ENCODE peak calls at places on chromosomes 2 and 18, in nine cellular contexts. Y, Q, P, M, A, E, H, X and B are unnamed samples.

GRCh38 chr2:59301466-59302402 is 1060.6 kb upstream of the FANCL start:
- DNase-seq in Q (no peak), E (no peak), M (peak), Y (peak), X (peak), P (peak), A (no peak), H (no peak), B (peak)

GRCh38 chr2:2018713-2019410 is 274.5 kb upstream of the PXDN start:
- DNase-seq in E (no peak), M (no peak), P (no peak), Y (no peak), Q (no peak), A (no peak), H (no peak), X (no peak), B (no peak)

GRCh38 chr2:20374919-20375318 is 24.3 kb upstream of the PUM2 start:
- DNase-seq in A (no peak), M (no peak), Y (peak), E (no peak), P (no peak), X (no peak), Q (no peak), H (no peak), B (no peak)

GRCh38 chr2:214076527-214076926 is 334.3 kb upstream of the VWC2L start:
- DNase-seq in X (peak), A (no peak), Y (no peak), H (no peak), E (no peak), P (peak), M (no peak), Q (no peak), B (no peak)

GRCh38 chr2:163778045-163778753 is 42.4 kb upstream of the FIGN start:
- DNase-seq in H (no peak), Q (no peak), E (peak), A (no peak), P (peak), X (no peak), M (peak), Y (no peak), B (no peak)

GRCh38 chr2:144801766-144802165 is 281.8 kb upstream of the ZEB2 start:
- DNase-seq in H (no peak), A (no peak), Q (no peak), P (peak), X (peak), E (peak), Y (peak), M (peak), B (no peak)

GRCh38 chr2:239192456-239192855 is 208.4 kb downstream of the HDAC4 start:
- DNase-seq in M (no peak), Q (no peak), X (no peak), A (no peak), E (no peak), Y (no peak), H (peak), P (no peak), B (no peak)

GRCh38 chr2:121075006-121075545 is 209.9 kb downstream of the TFCP2L1 start:
- DNase-seq in Q (no peak), Y (peak), A (peak), P (peak), X (peak), M (peak), H (peak), E (peak), B (peak)

GRCh38 chr2:186592137-186592875 is 2.5 kb downstream of the ITGAV start:
- DNase-seq in H (no peak), Y (no peak), P (no peak), X (peak), E (no peak), Q (no peak), M (no peak), A (no peak), B (no peak)

GRCh38 chr2:30756051-30756719 is 51.1 kb downstream of the CAPN13 start:
- DNase-seq in H (peak), Q (no peak), Y (peak), X (peak), A (no peak), P (no peak), E (no peak), M (no peak), B (no peak)

GRCh38 chr2:199692489-199692888 is 158.5 kb downstream of the FTCDNL1 start:
- DNase-seq in M (no peak), Q (no peak), A (no peak), E (no peak), P (no peak), H (no peak), Y (peak), X (no peak), B (no peak)

GRCh38 chr2:112181571-112182290 is 43.5 kb downstream of the FBLN7 start:
- DNase-seq in Q (peak), A (peak), M (no peak), P (no peak), X (no peak), E (no peak), H (no peak), Y (peak), B (no peak)

GRCh38 chr18:24631238-24632025 is 171.0 kb downstream of the HRH4 start:
- DNase-seq in Q (no peak), E (no peak), M (no peak), Y (no peak), H (peak), A (no peak), X (no peak), P (peak), B (no peak)

GRCh38 chr2:12032421-12032820 is 286.0 kb downstream of the LPIN1 start:
- DNase-seq in A (no peak), P (no peak), X (no peak), Q (no peak), H (no peak), Y (no peak), E (no peak), M (no peak), B (no peak)

GRCh38 chr2:127371037-127371436 is 16.7 kb downstream of the MAP3K2 start:
- DNase-seq in A (no peak), E (no peak), H (no peak), P (no peak), Y (no peak), X (no peak), M (no peak), Q (no peak), B (no peak)

GRCh38 chr2:166610180-166610919 is 116.3 kb upstream of the SCN7A start:
- DNase-seq in X (peak), P (no peak), Y (peak), E (no peak), M (no peak), A (peak), H (peak), Q (no peak), B (no peak)

GRCh38 chr2:43347751-43348150 is 121.3 kb upstream of the ZFP36L2 start:
- DNase-seq in Y (peak), H (no peak), M (no peak), A (no peak), Q (no peak), X (no peak), E (no peak), P (no peak), B (no peak)

GRCh38 chr2:2331905-2332280 is 818 bp upstream of the MYT1L start:
- DNase-seq in Y (peak), H (peak), E (no peak), A (no peak), P (no peak), X (no peak), M (no peak), Q (no peak), B (no peak)

GRCh38 chr2:234954551-234954992 is 2.8 kb downstream of the SH3BP4 start:
- DNase-seq in Q (no peak), E (no peak), H (no peak), M (no peak), Y (peak), X (peak), P (no peak), A (no peak), B (no peak)

GRCh38 chr2:223538920-223539440 is 63.2 kb downstream of the SCG2 start:
- DNase-seq in M (no peak), P (no peak), Q (no peak), E (no peak), H (peak), A (no peak), X (peak), Y (peak), B (no peak)

GRCh38 chr18:48136544-48137353 is 206.3 kb upstream of the SMAD2 start:
- DNase-seq in M (peak), X (peak), H (peak), A (no peak), Y (no peak), E (no peak), P (peak), Q (no peak), B (peak)

GRCh38 chr2:74199871-74200305 is 1.5 kb downstream of the MTHFD2 start:
- DNase-seq in X (peak), E (no peak), M (no peak), P (no peak), Q (no peak), Y (peak), A (no peak), H (no peak), B (no peak)